ENCODE peak calls at places on chromosomes 11 and 22, in seven cellular contexts. S is activated T-cell treated with anti-CD3 and anti-CD28 coated beads, Interleukin-2, amount 50 U/mL, for 72 hours; W is fibroblast of lung; R is globus pallidus; T is foreskin keratinocyte; G is NCI-H2107; A is H54. I is an unnamed sample.

GRCh38 chr11:67389477-67389876 is 2.3 kb upstream of the RAD9A start:
- DNase-seq in S (peak; percentile 67), W (no peak), R (no peak), T (no peak), G (no peak), A (no peak), I (no peak)

GRCh38 chr11:26025680-26026079 is 306.2 kb upstream of the ANO3 start:
- DNase-seq in S (no peak), W (no peak), R (no peak), T (peak; percentile 63), G (no peak), A (no peak), I (no peak)

GRCh38 chr11:19437760-19438159 is 197.0 kb upstream of the E2F8 start:
- DNase-seq in S (no peak), W (peak; percentile 87), R (no peak), T (peak; percentile 83), G (no peak), A (peak; percentile 38), I (no peak)

GRCh38 chr22:23044570-23044969 is 25.7 kb upstream of the GNAZ start:
- DNase-seq in S (no peak), W (no peak), R (no peak), T (no peak), G (no peak), A (no peak), I (no peak)

GRCh38 chr11:61254403-61255025 is 13.5 kb downstream of the PGA5 start:
- DNase-seq in S (peak; percentile 72), W (peak; percentile 35), R (peak; percentile 50), T (no peak), G (peak; percentile 25), A (peak; percentile 85), I (peak; percentile 66)

GRCh38 chr11:74749965-74750296 is 1.3 kb downstream of the RNF169 start:
- DNase-seq in S (no peak), W (no peak), R (no peak), T (no peak), G (no peak), A (no peak), I (no peak)

GRCh38 chr22:35330258-35330861 is 30.7 kb downstream of the TOM1 start:
- DNase-seq in S (peak; percentile 65), W (peak; percentile 60), R (no peak), T (peak; percentile 41), G (no peak), A (no peak), I (peak; percentile 33)

GRCh38 chr11:116078101-116078561 is 573.9 kb upstream of the CADM1 start:
- DNase-seq in S (no peak), W (peak; percentile 11), R (no peak), T (no peak), G (no peak), A (no peak), I (no peak)

GRCh38 chr22:38271927-38272372 is 860 bp downstream of the TMEM184B start:
- DNase-seq in S (no peak), W (no peak), R (no peak), T (peak; percentile 53), G (no peak), A (no peak), I (no peak)

GRCh38 chr11:17277024-17277584 is 565 bp downstream of the NUCB2 start:
- DNase-seq in S (peak; percentile 47), W (peak; percentile 65), R (peak; percentile 37), T (no peak), G (peak; percentile 52), A (no peak), I (no peak)

GRCh38 chr11:100929377-100929776 is 200.2 kb downstream of the PGR start:
- DNase-seq in S (no peak), W (peak; percentile 91), R (no peak), T (no peak), G (no peak), A (no peak), I (no peak)

GRCh38 chr11:67695606-67696005 is 21.2 kb upstream of the ALDH3B2 start:
- DNase-seq in S (no peak), W (no peak), R (no peak), T (no peak), G (no peak), A (no peak), I (no peak)

I was measured in head of caudate nucleus.